ENCODE peak calls at places on chromosomes 12 and 14, in eight cellular contexts. R, C, N, E, I, X, Q and B are unnamed samples. For H3K4me1, the result is how much of the 10 kb centered on the place peaks cover.

GRCh38 chr14:24935796-24936195 is 114.2 kb downstream of the STXBP6 start:
- DNase-seq in R (no peak), C (no peak), N (no peak), E (no peak), I (no peak), X (no peak), Q (no peak), B (no peak)

GRCh38 chr14:20427231-20428009 is 8.5 kb downstream of the KLHL33 start:
- DNase-seq in R (no peak), C (no peak), N (peak), E (no peak), I (no peak), X (no peak), Q (no peak), B (no peak)

GRCh38 chr14:26730929-26731618 is 133.2 kb upstream of the NOVA1 start:
- DNase-seq in R (no peak), C (no peak), N (no peak), E (no peak), I (no peak), X (no peak), Q (no peak), B (no peak)

GRCh38 chr12:102879144-102879763 is 37.8 kb downstream of the PAH start:
- DNase-seq in R (peak), C (peak), N (peak), E (peak), I (peak), X (no peak), Q (peak), B (no peak)

GRCh38 chr14:87102979-87103378 is 890.0 kb downstream of the GALC start:
- DNase-seq in R (no peak), C (no peak), N (no peak), E (no peak), I (no peak), X (no peak), Q (no peak), B (no peak)

GRCh38 chr14:34843011-34843554 is 32.1 kb downstream of the BAZ1A start:
- DNase-seq in R (no peak), C (no peak), N (peak), E (no peak), I (no peak), X (no peak), Q (no peak), B (no peak)

GRCh38 chr12:48917857-48918537 is 7.3 kb downstream of the FKBP11 start:
- DNase-seq in R (no peak), C (no peak), N (no peak), E (no peak), I (no peak), X (peak), Q (no peak), B (no peak)

GRCh38 chr12:79624378-79624777 is 66.4 kb downstream of the PAWR start:
- DNase-seq in R (no peak), C (no peak), N (no peak), E (no peak), I (no peak), X (no peak), Q (no peak), B (no peak)

GRCh38 chr12:62522984-62523383 is 56.4 kb downstream of the MON2 start:
- DNase-seq in R (no peak), C (no peak), N (no peak), E (no peak), I (no peak), X (no peak), Q (no peak), B (no peak)

GRCh38 chr14:102527255-102528232 is 18.0 kb upstream of the ANKRD9 start:
- DNase-seq in R (no peak), C (no peak), N (peak), E (no peak), I (no peak), X (no peak), Q (no peak), B (no peak)

GRCh38 chr14:70086685-70087379 is 101.9 kb downstream of the SLC8A3 start:
- DNase-seq in R (no peak), C (no peak), N (peak), E (no peak), I (no peak), X (no peak), Q (no peak), B (no peak)

GRCh38 chr12:58529897-58530296 is 390.4 kb downstream of the LRIG3 start:
- DNase-seq in R (no peak), C (no peak), N (peak), E (no peak), I (no peak), X (no peak), Q (no peak), B (no peak)

GRCh38 chr12:49287876-49288275 is 7.1 kb upstream of the PRPH start:
- DNase-seq in R (no peak), C (no peak), N (no peak), E (no peak), I (no peak), X (no peak), Q (no peak), B (no peak)

GRCh38 chr14:21923820-21924219 is 250.2 kb upstream of the OR4E1 start:
- DNase-seq in R (no peak), C (no peak), N (no peak), E (no peak), I (no peak), X (peak), Q (no peak), B (no peak)

GRCh38 chr12:25768151-25768550 is 190.3 kb upstream of the RASSF8 start:
- DNase-seq in R (no peak), C (no peak), N (no peak), E (no peak), I (no peak), X (no peak), Q (no peak), B (no peak)

GRCh38 chr14:100128688-100129087 is 30.8 kb downstream of the DEGS2 start:
- DNase-seq in R (no peak), C (peak), N (no peak), E (no peak), I (no peak), X (no peak), Q (no peak), B (no peak)

GRCh38 chr14:57725399-57726077 is 140.4 kb downstream of the SLC35F4 start:
- DNase-seq in R (no peak), C (no peak), N (peak), E (no peak), I (no peak), X (no peak), Q (no peak), B (no peak)

GRCh38 chr12:113474635-113475436 is 3.2 kb upstream of the LHX5 start:
- DNase-seq in R (no peak), C (no peak), N (no peak), E (no peak), I (no peak), X (no peak), Q (no peak), B (no peak)

GRCh38 chr12:55001198-55001827 is 16.8 kb upstream of the TESPA1 start:
- DNase-seq in R (no peak), C (no peak), N (no peak), E (no peak), I (no peak), X (no peak), Q (no peak), B (no peak)

GRCh38 chr12:117580718-117581062 is 219.3 kb upstream of the NOS1 start:
- DNase-seq in R (no peak), C (peak), N (no peak), E (peak), I (peak), X (no peak), Q (peak), B (no peak)

GRCh38 chr14:68487805-68488590 is 304.9 kb downstream of the ZFP36L1 start:
- DNase-seq in R (no peak), C (no peak), N (peak), E (no peak), I (no peak), X (no peak), Q (no peak), B (no peak)

GRCh38 chr12:16880864-16881285 is 274.9 kb upstream of the LMO3 start:
- DNase-seq in R (no peak), C (no peak), N (no peak), E (no peak), I (no peak), X (no peak), Q (no peak), B (no peak)

GRCh38 chr12:66170606-66171005 is 810 bp upstream of the TMBIM4 start:
- DNase-seq in R (no peak), C (no peak), N (no peak), E (no peak), I (no peak), X (no peak), Q (no peak), B (no peak)

GRCh38 chr14:89408907-89409675 is 7.9 kb downstream of the FOXN3 start:
- DNase-seq in R (no peak), C (no peak), N (peak), E (no peak), I (no peak), X (no peak), Q (no peak), B (no peak)

GRCh38 chr12:12803186-12803585 is 10.0 kb upstream of the DDX47 start:
- DNase-seq in R (peak), C (peak), N (peak), E (no peak), I (no peak), X (no peak), Q (no peak), B (peak)

GRCh38 chr14:94570440-94570839 is 9.2 kb downstream of the SERPINA4 start:
- DNase-seq in R (no peak), C (no peak), N (no peak), E (no peak), I (no peak), X (no peak), Q (no peak), B (no peak)

GRCh38 chr14:87805315-87805723 is 187.7 kb downstream of the GALC start:
- DNase-seq in R (no peak), C (no peak), N (peak), E (peak), I (no peak), X (peak), Q (peak), B (no peak)

GRCh38 chr14:64549805-64550538 is at the start of gene PPP1R36:
- DNase-seq in R (peak), C (no peak), N (no peak), E (peak), I (no peak), X (peak), Q (no peak), B (no peak)

GRCh38 chr12:77916276-77916675 is 85.6 kb downstream of the NAV3 start:
- DNase-seq in R (no peak), C (no peak), N (peak), E (no peak), I (no peak), X (no peak), Q (no peak), B (no peak)

GRCh38 chr12:77914089-77914488 is 83.4 kb downstream of the NAV3 start:
- DNase-seq in R (no peak), C (no peak), N (no peak), E (no peak), I (no peak), X (no peak), Q (no peak), B (no peak)
- TF ChIP-seq CTCF in R (no peak), C (no peak), N (no peak), E (peak), I (no peak), X (no peak), Q (no peak), B (no peak)

GRCh38 chr14:79656496-79656895 is 554.8 kb downstream of the DIO2 start:
- DNase-seq in R (no peak), C (no peak), N (no peak), E (no peak), I (no peak), X (no peak), Q (no peak), B (no peak)
- H3K4me1 ChIP-seq in R (under half), C (under half), N (under half), E (under half), I (under half), X (under half), Q (under half), B (under half)

GRCh38 chr12:60257063-60257462 is 661.2 kb downstream of the SLC16A7 start:
- DNase-seq in R (no peak), C (no peak), N (peak), E (no peak), I (no peak), X (no peak), Q (no peak), B (no peak)
- TF ChIP-seq CTCF in R (no peak), C (no peak), N (peak), E (no peak), I (no peak), X (no peak), Q (no peak), B (no peak)

GRCh38 chr12:3218150-3218845 is 141.1 kb downstream of the TSPAN9 start:
- DNase-seq in R (peak), C (peak), N (peak), E (peak), I (peak), X (no peak), Q (peak), B (peak)

GRCh38 chr12:3217683-3218079 is 140.5 kb downstream of the TSPAN9 start:
- DNase-seq in R (no peak), C (no peak), N (no peak), E (no peak), I (no peak), X (no peak), Q (no peak), B (no peak)

GRCh38 chr12:3216726-3217682 is 139.8 kb downstream of the TSPAN9 start:
- DNase-seq in R (peak), C (no peak), N (peak), E (no peak), I (no peak), X (no peak), Q (no peak), B (peak)

GRCh38 chr12:3220382-3221321 is 143.5 kb downstream of the TSPAN9 start:
- DNase-seq in R (no peak), C (no peak), N (no peak), E (no peak), I (no peak), X (no peak), Q (no peak), B (no peak)

DNA sequence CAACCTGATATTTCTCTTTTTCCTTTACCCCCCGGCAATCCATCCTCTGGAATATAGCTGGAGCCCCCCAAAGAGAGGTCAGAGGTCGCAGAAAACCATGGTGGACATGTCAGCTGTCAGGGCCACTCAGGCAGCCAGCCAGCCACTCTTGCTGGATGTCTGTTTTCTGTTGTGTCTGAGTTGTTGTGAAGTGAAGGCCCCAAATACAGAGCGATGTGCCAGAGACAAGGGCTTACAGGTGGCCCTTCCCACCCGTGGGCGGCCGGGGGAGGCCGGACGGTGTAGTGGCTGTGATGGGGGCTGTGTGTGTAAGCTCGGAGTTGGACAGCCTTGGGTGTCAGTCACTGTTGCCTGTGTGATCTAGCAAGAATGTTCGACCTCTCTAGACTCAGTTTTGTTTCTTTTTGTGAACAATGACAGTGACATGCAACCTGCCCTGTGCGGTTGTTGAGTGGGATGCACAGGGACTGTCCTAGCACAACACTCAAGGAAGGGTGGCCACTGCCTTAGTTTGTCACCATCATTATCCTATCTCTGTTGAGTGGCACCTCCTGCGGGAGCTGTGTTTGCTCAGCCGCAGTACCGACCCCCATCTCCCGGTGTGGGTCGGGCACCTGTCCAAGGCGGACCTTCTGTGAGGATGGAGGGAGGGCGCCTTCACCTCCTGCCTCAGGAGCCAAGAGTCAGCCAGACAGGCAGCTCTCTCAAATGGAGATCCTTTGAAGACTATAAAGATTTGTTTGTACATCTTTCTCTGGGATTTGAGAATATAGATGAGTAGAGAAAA is 141.9 kb downstream of the TSPAN9 start:
- DNase-seq in R (no peak), C (no peak), N (no peak), E (no peak), I (no peak), X (no peak), Q (no peak), B (no peak)
- H3K4me1 ChIP-seq in R (under half), C (under half), N (under half), E (half or more), I (under half), X (under half), Q (under half), B (under half)

GRCh38 chr12:123972448-123973401 is at the start of the genes CCDC92 and ZNF664:
- DNase-seq in R (peak), C (peak), N (peak), E (peak), I (peak), X (peak), Q (peak), B (peak)
- TF ChIP-seq CTCF in R (no peak), C (no peak), N (peak), E (no peak), I (no peak), X (no peak), Q (peak), B (peak)